ENCODE peak calls at places on chromosomes 5 and 9, in nine cellular contexts. B, H, D, J, V, M, Y, E and K are unnamed samples.

GRCh38 chr9:134053941-134054761 is 13.7 kb downstream of the BRD3 start:
- DNase-seq in B (no peak), H (no peak), D (no peak), J (no peak), V (no peak), M (no peak), Y (no peak), E (no peak), K (no peak)

GRCh38 chr5:153939101-153939500 is 99.6 kb downstream of the FAM114A2 start:
- DNase-seq in B (no peak), H (no peak), D (no peak), J (no peak), V (no peak), M (no peak), Y (no peak), E (no peak), K (no peak)

GRCh38 chr9:89605181-89606048 is 603 bp downstream of the GADD45G start:
- DNase-seq in B (peak), H (peak), D (peak), J (peak), V (peak), M (peak), Y (peak), E (peak), K (peak)

GRCh38 chr5:32098291-32098690 is 75.8 kb downstream of the GOLPH3 start:
- DNase-seq in B (peak), H (no peak), D (peak), J (no peak), V (no peak), M (no peak), Y (peak), E (no peak), K (no peak)

GRCh38 chr5:141808857-141809256 is 69.4 kb downstream of the PCDH1 start:
- DNase-seq in B (no peak), H (no peak), D (no peak), J (no peak), V (no peak), M (no peak), Y (no peak), E (no peak), K (no peak)

GRCh38 chr9:129763235-129763917 is 10.5 kb upstream of the PTGES start:
- DNase-seq in B (peak), H (no peak), D (no peak), J (peak), V (no peak), M (no peak), Y (no peak), E (no peak), K (no peak)

GRCh38 chr5:14505310-14506140 is 76.1 kb upstream of the OTULINL start:
- DNase-seq in B (no peak), H (peak), D (no peak), J (no peak), V (no peak), M (no peak), Y (peak), E (no peak), K (no peak)

GRCh38 chr9:127926961-127927456 is 3.6 kb downstream of the PIP5KL1 start:
- DNase-seq in B (no peak), H (no peak), D (no peak), J (no peak), V (no peak), M (no peak), Y (no peak), E (no peak), K (no peak)

GRCh38 chr5:108654042-108654441 is 93.7 kb upstream of the FER start:
- DNase-seq in B (no peak), H (no peak), D (no peak), J (no peak), V (no peak), M (no peak), Y (no peak), E (no peak), K (no peak)

GRCh38 chr5:37767251-37767650 is 72.6 kb downstream of the GDNF start:
- DNase-seq in B (no peak), H (no peak), D (no peak), J (no peak), V (no peak), M (no peak), Y (no peak), E (no peak), K (no peak)

GRCh38 chr5:16970260-16970659 is 34.2 kb upstream of the MYO10 start:
- DNase-seq in B (no peak), H (no peak), D (no peak), J (no peak), V (no peak), M (no peak), Y (no peak), E (no peak), K (no peak)

GRCh38 chr9:98255064-98255577 is 328 bp downstream of the TBC1D2 start:
- DNase-seq in B (peak), H (no peak), D (peak), J (no peak), V (no peak), M (no peak), Y (no peak), E (peak), K (peak)

GRCh38 chr5:991472-992267 is 16.9 kb upstream of the NKD2 start:
- DNase-seq in B (no peak), H (no peak), D (no peak), J (no peak), V (no peak), M (no peak), Y (no peak), E (no peak), K (no peak)

GRCh38 chr9:137083418-137084004 is 3.3 kb upstream of the MAN1B1 start:
- DNase-seq in B (peak), H (no peak), D (no peak), J (peak), V (no peak), M (peak), Y (no peak), E (no peak), K (peak)

GRCh38 chr5:174951151-174951780 is 226.9 kb downstream of the MSX2 start:
- DNase-seq in B (peak), H (peak), D (peak), J (no peak), V (peak), M (peak), Y (peak), E (peak), K (no peak)

GRCh38 chr5:156427315-156427714 is 100.4 kb downstream of the SGCD start:
- DNase-seq in B (no peak), H (no peak), D (no peak), J (no peak), V (no peak), M (no peak), Y (no peak), E (no peak), K (no peak)

GRCh38 chr5:156435101-156435500 is 108.1 kb downstream of the SGCD start:
- DNase-seq in B (no peak), H (no peak), D (no peak), J (no peak), V (no peak), M (no peak), Y (no peak), E (no peak), K (no peak)

GRCh38 chr5:156432830-156433105 is 105.8 kb downstream of the SGCD start:
- DNase-seq in B (no peak), H (no peak), D (no peak), J (no peak), V (no peak), M (no peak), Y (no peak), E (no peak), K (no peak)

GRCh38 chr5:156438076-156438475 is 111.1 kb downstream of the SGCD start:
- DNase-seq in B (no peak), H (no peak), D (no peak), J (no peak), V (no peak), M (no peak), Y (no peak), E (no peak), K (no peak)

DNA sequence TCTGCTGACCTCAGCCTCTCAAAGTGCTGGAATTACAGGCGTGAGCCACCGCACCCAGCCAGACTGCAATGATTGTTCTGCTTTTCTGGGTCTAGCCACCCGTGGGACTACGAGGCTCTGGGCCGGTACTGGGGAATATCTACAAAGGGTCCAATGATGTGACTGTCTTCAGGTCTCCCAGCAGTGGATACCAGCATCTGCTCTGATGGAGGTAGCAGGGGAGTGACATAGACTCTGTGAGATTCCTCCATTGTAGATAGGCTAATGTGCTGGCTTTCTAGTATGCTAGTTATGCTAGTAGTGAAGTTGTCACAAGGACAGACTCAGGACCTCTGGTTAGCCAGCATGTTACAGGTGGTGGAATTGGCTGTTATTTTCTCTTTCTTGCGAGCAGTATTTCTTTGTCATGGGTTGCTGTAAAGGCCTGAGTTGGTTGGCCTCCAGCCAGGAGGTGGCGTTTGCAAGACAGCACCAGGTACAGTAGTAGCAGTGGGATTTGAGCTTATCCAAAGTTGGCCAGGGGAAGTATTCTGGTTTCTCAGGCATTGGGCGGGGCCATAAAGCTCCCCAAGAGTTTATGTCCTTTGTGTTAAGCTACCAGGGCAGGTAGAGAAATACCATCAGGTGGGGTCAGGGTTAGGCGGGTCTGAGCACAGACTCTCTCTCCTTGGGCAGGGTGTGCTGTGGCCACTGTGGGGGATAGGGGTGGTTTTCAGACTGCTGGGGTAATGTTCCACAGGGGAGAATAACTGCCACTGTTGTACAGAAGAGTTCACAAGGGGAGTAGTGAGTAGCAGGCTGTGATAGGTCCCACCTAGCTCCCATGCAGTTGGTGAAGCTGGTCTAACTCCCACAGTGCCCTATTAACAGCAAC is 105.2 kb downstream of the SGCD start:
- DNase-seq in B (no peak), H (no peak), D (no peak), J (no peak), V (no peak), M (no peak), Y (no peak), E (no peak), K (no peak)
- TF ChIP-seq CTCF in B (no peak), H (no peak), D (no peak), J (no peak), V (no peak), M (no peak), Y (no peak), E (no peak), K (no peak)

GRCh38 chr5:119943148-119943547 is 313.8 kb downstream of the FAM170A start:
- DNase-seq in B (peak), H (no peak), D (no peak), J (no peak), V (no peak), M (no peak), Y (no peak), E (no peak), K (no peak)
- TF ChIP-seq CTCF in B (no peak), H (no peak), D (no peak), J (no peak), V (no peak), M (peak), Y (peak), E (no peak), K (no peak)

GRCh38 chr5:61139094-61139873 is 23.0 kb downstream of the SMIM15 start:
- DNase-seq in B (peak), H (no peak), D (no peak), J (no peak), V (no peak), M (no peak), Y (peak), E (no peak), K (no peak)
- TF ChIP-seq CTCF in B (peak), H (peak), D (no peak), J (no peak), V (peak), M (peak), Y (peak), E (no peak), K (no peak)

GRCh38 chr5:68476854-68477253 is 261.3 kb downstream of the PIK3R1 start:
- DNase-seq in B (no peak), H (no peak), D (no peak), J (no peak), V (no peak), M (no peak), Y (no peak), E (no peak), K (no peak)
- TF ChIP-seq CTCF in B (no peak), H (no peak), D (peak), J (no peak), V (peak), M (no peak), Y (peak), E (peak), K (no peak)

GRCh38 chr5:171397599-171397998 is 9.9 kb downstream of the NPM1 start:
- DNase-seq in B (no peak), H (no peak), D (no peak), J (no peak), V (no peak), M (no peak), Y (no peak), E (no peak), K (no peak)

GRCh38 chr5:171400169-171400568 is 12.5 kb downstream of the NPM1 start:
- DNase-seq in B (no peak), H (no peak), D (no peak), J (no peak), V (no peak), M (no peak), Y (no peak), E (no peak), K (no peak)

GRCh38 chr5:171395042-171395441 is 7.4 kb downstream of the NPM1 start:
- DNase-seq in B (no peak), H (no peak), D (no peak), J (no peak), V (no peak), M (no peak), Y (no peak), E (no peak), K (no peak)

GRCh38 chr5:171401167-171401947 is 13.7 kb downstream of the NPM1 start:
- DNase-seq in B (no peak), H (no peak), D (no peak), J (no peak), V (no peak), M (no peak), Y (no peak), E (no peak), K (no peak)

DNA sequence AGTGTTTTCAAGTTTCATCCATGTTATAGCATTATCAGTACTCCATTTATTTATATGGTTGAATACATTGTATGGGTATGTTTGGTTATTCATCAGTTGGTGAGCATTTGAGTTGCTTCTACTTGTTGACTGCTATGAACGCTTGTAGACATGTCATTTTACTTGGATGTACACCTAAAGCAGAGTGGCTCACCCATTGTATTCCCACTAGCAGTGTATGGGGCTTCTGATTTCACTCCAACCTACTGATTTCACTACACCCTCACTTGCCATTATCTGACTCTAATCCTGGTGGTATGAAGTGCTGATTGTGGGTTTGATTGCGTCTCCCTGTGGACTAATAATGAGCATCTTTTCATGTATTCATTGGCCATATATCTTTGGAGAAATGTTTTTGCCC is 9.5 kb downstream of the NPM1 start:
- DNase-seq in B (no peak), H (no peak), D (no peak), J (no peak), V (no peak), M (no peak), Y (no peak), E (no peak), K (no peak)
- TF ChIP-seq CTCF in B (no peak), H (no peak), D (no peak), J (no peak), V (no peak), M (no peak), Y (no peak), E (no peak), K (no peak)